ENCODE peak calls at places on chromosomes 5 and 9, in five cellular contexts. I is left lung, K is lower lobe of right lung, A is heart left ventricle, Y is SK-N-SH. S is an unnamed sample.

GRCh38 chr5:132677191-132677590 is 3.4 kb downstream of the IL4 start:
- DNase-seq in I (peak; percentile 83), K (peak; percentile 79), A (peak; percentile 45), Y (no peak), S (peak; percentile 97)

GRCh38 chr5:171295299-171295698 is 13.7 kb upstream of the TLX3 start:
- DNase-seq in I (no peak), K (no peak), A (no peak), Y (no peak), S (no peak)

GRCh38 chr9:87770616-87771015 is 44.7 kb downstream of the CTSL start:
- DNase-seq in I (no peak), K (no peak), A (no peak), Y (no peak), S (no peak)

GRCh38 chr5:133397432-133397831 is 214.9 kb downstream of the FSTL4 start:
- DNase-seq in I (no peak), K (no peak), A (no peak), Y (no peak), S (no peak)

GRCh38 chr9:33287087-33287490 is 3.2 kb upstream of the NFX1 start:
- DNase-seq in I (no peak), K (no peak), A (peak; percentile 34), Y (peak; percentile 65), S (peak; percentile 92)

GRCh38 chr9:15484802-15485201 is 26.0 kb downstream of the PSIP1 start:
- DNase-seq in I (no peak), K (no peak), A (no peak), Y (no peak), S (no peak)

GRCh38 chr9:134388976-134389375 is 62.7 kb downstream of the RXRA start:
- DNase-seq in I (no peak), K (no peak), A (no peak), Y (no peak), S (no peak)

GRCh38 chr5:111735829-111736228 is 21.2 kb downstream of the NREP start:
- DNase-seq in I (peak; percentile 53), K (no peak), A (peak; percentile 80), Y (no peak), S (peak; percentile 66)

GRCh38 chr9:113436753-113437515 is 26.4 kb downstream of the C9orf43 start:
- DNase-seq in I (no peak), K (no peak), A (no peak), Y (no peak), S (no peak)

GRCh38 chr5:132777209-132778069 is at the start of gene SEPTIN8:
- DNase-seq in I (peak; percentile 48), K (peak; percentile 59), A (peak; percentile 56), Y (peak; percentile 90), S (peak; percentile 97)

GRCh38 chr5:149452665-149453617 is 73.8 kb upstream of the IL17B start:
- DNase-seq in I (peak; percentile 69), K (no peak), A (peak; percentile 85), Y (no peak), S (peak; percentile 94)

GRCh38 chr5:155727512-155728145 is 599.3 kb upstream of the SGCD start:
- DNase-seq in I (no peak), K (peak; percentile 36), A (no peak), Y (no peak), S (peak; percentile 75)

GRCh38 chr5:136957428-136957827 is 541.7 kb downstream of the SPOCK1 start:
- DNase-seq in I (no peak), K (no peak), A (no peak), Y (no peak), S (no peak)

GRCh38 chr5:140855772-140856674 is at the start of gene PCDHA10:
- DNase-seq in I (no peak), K (no peak), A (no peak), Y (no peak), S (no peak)

GRCh38 chr9:124749284-124749683 is 21.8 kb downstream of the NR6A1 start:
- DNase-seq in I (no peak), K (no peak), A (no peak), Y (no peak), S (no peak)

GRCh38 chr5:179862891-179863290 is 4.3 kb upstream of the MRNIP start:
- DNase-seq in I (no peak), K (no peak), A (no peak), Y (no peak), S (peak; percentile 36)

GRCh38 chr5:43085453-43085852 is 35.3 kb upstream of the ZNF131 start:
- DNase-seq in I (no peak), K (no peak), A (no peak), Y (no peak), S (no peak)

GRCh38 chr5:133459474-133460155 is 152.7 kb downstream of the FSTL4 start:
- DNase-seq in I (no peak), K (no peak), A (no peak), Y (peak; percentile 52), S (no peak)

GRCh38 chr9:120376101-120376500 is 203.9 kb downstream of the CDK5RAP2 start:
- DNase-seq in I (no peak), K (no peak), A (no peak), Y (no peak), S (no peak)

GRCh38 chr5:153982206-153982605 is 56.5 kb downstream of the FAM114A2 start:
- DNase-seq in I (no peak), K (no peak), A (no peak), Y (no peak), S (no peak)

GRCh38 chr5:39164529-39165402 is 54.6 kb downstream of the FYB1 start:
- DNase-seq in I (no peak), K (no peak), A (no peak), Y (no peak), S (no peak)

GRCh38 chr5:95440825-95441224 is 49.7 kb downstream of the FAM81B start:
- DNase-seq in I (no peak), K (no peak), A (no peak), Y (no peak), S (no peak)

GRCh38 chr9:86119457-86119856 is 20.1 kb upstream of the GOLM1 start:
- DNase-seq in I (no peak), K (no peak), A (no peak), Y (no peak), S (no peak)

GRCh38 chr5:119036101-119036762 is 34.7 kb upstream of the DMXL1 start:
- DNase-seq in I (no peak), K (no peak), A (no peak), Y (no peak), S (peak; percentile 92)

GRCh38 chr5:72647806-72648205 is 140.6 kb upstream of the ZNF366 start:
- DNase-seq in I (no peak), K (no peak), A (no peak), Y (peak; percentile 27), S (no peak)

DNA sequence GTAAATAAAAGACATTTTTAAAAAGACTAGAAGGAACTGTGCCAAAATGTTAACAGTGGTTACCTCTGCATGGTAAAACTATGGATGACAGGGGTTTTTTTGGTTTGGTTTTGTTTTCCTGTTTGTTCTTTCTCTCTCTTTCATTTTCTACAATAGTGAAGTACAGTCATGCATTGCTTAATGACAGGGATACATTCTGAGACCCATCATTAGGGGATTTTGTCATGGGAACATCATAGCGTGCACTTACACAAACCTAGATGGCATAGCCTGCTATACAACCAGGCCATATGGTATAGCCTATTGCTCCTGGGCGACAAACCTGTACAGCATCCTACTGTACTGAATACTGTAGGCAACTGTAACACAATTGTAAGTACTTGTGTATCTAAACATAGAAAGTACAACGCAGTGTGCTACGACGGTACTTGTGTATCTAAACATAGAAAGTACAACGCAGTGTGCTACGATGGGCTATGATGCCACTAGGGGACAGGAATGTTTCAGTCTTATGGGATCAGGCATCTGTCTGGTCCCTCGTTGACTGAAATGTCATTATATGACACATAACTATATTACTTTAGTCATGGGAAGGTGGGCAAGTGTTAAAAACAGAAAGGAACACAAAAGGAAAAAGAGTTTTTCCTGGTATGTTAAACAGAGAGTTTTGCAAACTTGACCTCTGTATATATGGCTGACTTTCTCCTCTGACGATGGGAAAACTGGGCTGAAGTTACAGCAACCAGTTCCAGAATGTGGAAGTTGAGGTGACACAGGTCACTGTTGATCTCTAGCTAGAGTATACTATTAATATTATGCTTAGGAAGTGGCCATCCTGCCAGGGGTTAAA is 7.4 kb upstream of the ADAM19 start:
- DNase-seq in I (no peak), K (no peak), A (peak; percentile 38), Y (no peak), S (no peak)
- TF ChIP-seq CTCF in I (no peak), K (no peak), A (no peak), Y (no peak), S (peak; percentile 16)

DNA sequence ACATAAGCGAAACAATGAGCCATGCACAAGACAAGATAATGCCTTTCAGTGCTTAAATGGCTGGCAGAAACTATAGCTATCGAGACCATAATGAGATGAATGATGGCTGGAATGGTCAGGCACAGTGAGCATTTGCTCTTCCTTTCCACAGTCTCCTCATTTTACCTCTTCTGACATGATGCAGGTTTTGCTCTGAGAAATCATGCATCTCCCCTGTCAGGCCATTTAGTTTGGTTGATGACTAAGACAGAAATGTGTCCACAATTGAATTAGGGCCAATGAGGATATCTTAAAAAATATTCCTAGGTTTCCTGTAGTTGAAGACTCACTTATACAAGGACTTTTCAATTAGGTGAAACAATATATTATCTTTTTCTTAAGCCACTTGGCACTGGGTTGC is 475.1 kb downstream of the TMEM232 start:
- DNase-seq in I (no peak), K (no peak), A (no peak), Y (no peak), S (no peak)
- H3K27me3 ChIP-seq in I (no peaks in the 10 kb centered on the region), K (no peaks in the 10 kb centered on the region), A (no peaks in the 10 kb centered on the region), Y (no peaks in the 10 kb centered on the region), S (no peaks in the 10 kb centered on the region)

GRCh38 chr9:136796238-136796774 is at the start of gene CCDC183:
- DNase-seq in I (no peak), K (no peak), A (no peak), Y (no peak), S (no peak)

GRCh38 chr9:136798708-136799078 is 2.6 kb downstream of the CCDC183 start:
- DNase-seq in I (no peak), K (no peak), A (peak; percentile 31), Y (no peak), S (peak; percentile 62)

GRCh38 chr9:136799854-136800657 is 3.9 kb downstream of the CCDC183 start:
- DNase-seq in I (peak; percentile 86), K (peak; percentile 94), A (peak; percentile 86), Y (peak; percentile 97), S (peak; percentile 95)

GRCh38 chr9:136802321-136802720 is 5.4 kb upstream of the RABL6 start:
- DNase-seq in I (no peak), K (no peak), A (no peak), Y (no peak), S (peak; percentile 57)

DNA sequence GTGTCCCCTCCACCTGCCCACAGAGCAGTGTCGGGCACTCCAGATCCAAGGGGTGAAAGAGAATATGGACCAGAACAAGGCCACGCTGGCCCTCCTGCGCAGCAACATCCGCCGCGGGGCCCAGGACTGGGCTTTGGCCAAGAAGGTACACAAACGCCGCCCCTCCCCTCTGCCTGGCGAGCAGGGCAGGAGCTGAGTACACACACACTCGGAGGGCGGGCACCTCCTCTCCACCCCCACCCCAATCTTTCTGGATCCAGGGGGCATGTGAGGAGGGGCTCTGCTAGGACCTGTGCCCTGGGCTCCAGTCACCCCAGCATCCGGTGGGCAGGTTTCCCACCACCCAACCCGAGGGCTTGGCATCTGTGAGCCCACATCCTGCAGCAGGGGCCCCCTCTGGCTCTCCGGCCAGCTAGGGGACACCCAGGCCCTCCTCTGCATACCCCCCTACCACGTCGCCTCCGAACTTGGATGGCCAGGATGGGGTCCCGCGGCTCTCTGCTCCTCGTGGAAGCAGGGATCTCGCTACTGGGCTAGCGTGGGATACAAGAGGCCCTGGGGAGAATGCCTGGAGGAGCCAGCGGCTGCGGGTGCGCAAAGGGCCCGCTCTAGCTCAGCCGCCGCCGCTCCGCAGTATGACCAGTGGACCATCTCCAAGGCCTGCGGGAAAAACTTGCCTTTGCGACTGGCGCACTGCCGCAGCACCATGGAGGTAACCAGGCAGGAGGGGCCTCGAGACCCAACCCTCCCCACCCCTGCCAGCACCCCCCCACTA is 3.1 kb downstream of the CCDC183 start:
- DNase-seq in I (peak; percentile 60), K (peak; percentile 81), A (no peak), Y (no peak), S (peak; percentile 74)
- H3K4me3 ChIP-seq in I (peak overlapping the region; percentile 10), K (peak overlapping the region; percentile 55), A (peak overlapping the region; percentile 47), Y (no peak overlapping the region), S (no peak overlapping the region)

GRCh38 chr5:107389130-107389553 is 281.6 kb downstream of the EFNA5 start:
- DNase-seq in I (no peak), K (no peak), A (no peak), Y (no peak), S (peak; percentile 21)
- TF ChIP-seq CTCF in I (no peak), K (no peak), A (no peak), Y (peak; percentile 28), S (peak; percentile 8)

S was measured in osteoblast.